ENCODE peak calls at places on chromosomes 12 and 14, in eight cellular contexts. I, S, R, U, N, O, P and G are unnamed samples.

GRCh38 chr12:116033765-116034164 is 243.7 kb downstream of the MED13L start:
- DNase-seq in I (no peak), S (no peak), R (no peak), U (no peak), N (no peak), O (no peak), P (no peak), G (no peak)

GRCh38 chr12:95099270-95099790 is 25.9 kb upstream of the NR2C1 start:
- DNase-seq in I (no peak), S (no peak), R (no peak), U (no peak), N (no peak), O (no peak), P (no peak), G (no peak)

GRCh38 chr12:14998941-14999340 is 26.1 kb downstream of the PDE6H start:
- DNase-seq in I (no peak), S (no peak), R (peak; percentile 3), U (no peak), N (no peak), O (no peak), P (no peak), G (no peak)

GRCh38 chr12:95545303-95545702 is 6.0 kb downstream of the USP44 start:
- DNase-seq in I (no peak), S (no peak), R (no peak), U (no peak), N (no peak), O (no peak), P (no peak), G (no peak)

GRCh38 chr12:25308761-25309160 is 58.0 kb upstream of the KRAS start:
- DNase-seq in I (no peak), S (no peak), R (peak; percentile 31), U (no peak), N (no peak), O (no peak), P (no peak), G (no peak)

GRCh38 chr12:131229426-131230339 is 276.0 kb downstream of the ADGRD1 start:
- DNase-seq in I (peak; percentile 44), S (peak; percentile 63), R (no peak), U (no peak), N (no peak), O (no peak), P (no peak), G (no peak)

GRCh38 chr14:92603309-92604257 is 90.0 kb downstream of the RIN3 start:
- DNase-seq in I (no peak), S (peak; percentile 58), R (peak; percentile 71), U (no peak), N (peak; percentile 84), O (peak; percentile 78), P (no peak), G (peak; percentile 88)

GRCh38 chr12:69527506-69528272 is 57.5 kb downstream of the FRS2 start:
- DNase-seq in I (peak; percentile 14), S (no peak), R (peak; percentile 78), U (no peak), N (peak; percentile 80), O (peak; percentile 24), P (no peak), G (no peak)

GRCh38 chr12:42474391-42474790 is 115.2 kb downstream of the PRICKLE1 start:
- DNase-seq in I (no peak), S (no peak), R (peak; percentile 81), U (no peak), N (peak; percentile 9), O (no peak), P (no peak), G (no peak)

GRCh38 chr12:34402228-34402898 is 380.1 kb downstream of the ALG10 start:
- DNase-seq in I (peak; percentile 3), S (peak; percentile 2), R (no peak), U (peak; percentile 0), N (no peak), O (no peak), P (peak; percentile 38), G (no peak)

GRCh38 chr12:33222357-33222756 is 217.3 kb downstream of the SYT10 start:
- DNase-seq in I (no peak), S (no peak), R (no peak), U (no peak), N (no peak), O (no peak), P (no peak), G (no peak)

GRCh38 chr12:130695061-130695460 is 21.0 kb downstream of the RIMBP2 start:
- DNase-seq in I (no peak), S (no peak), R (no peak), U (no peak), N (no peak), O (no peak), P (no peak), G (no peak)

GRCh38 chr12:52249041-52249461 is 16.0 kb downstream of the KRT7 start:
- DNase-seq in I (no peak), S (peak; percentile 60), R (no peak), U (peak; percentile 96), N (no peak), O (no peak), P (no peak), G (no peak)

GRCh38 chr12:121355818-121356217 is 3.6 kb upstream of the ANAPC5 start:
- DNase-seq in I (no peak), S (no peak), R (no peak), U (no peak), N (no peak), O (no peak), P (no peak), G (no peak)

GRCh38 chr14:51337520-51337919 is 97.5 kb downstream of the TMX1 start:
- DNase-seq in I (no peak), S (no peak), R (no peak), U (no peak), N (no peak), O (no peak), P (no peak), G (no peak)

GRCh38 chr12:24852420-24852819 is 96.5 kb downstream of the BCAT1 start:
- DNase-seq in I (no peak), S (no peak), R (no peak), U (no peak), N (peak; percentile 23), O (no peak), P (no peak), G (no peak)

GRCh38 chr14:24838945-24839616 is 205.1 kb upstream of the GZMB start:
- DNase-seq in I (no peak), S (peak; percentile 65), R (no peak), U (peak; percentile 18), N (peak; percentile 56), O (no peak), P (no peak), G (no peak)

GRCh38 chr14:24843494-24843893 is 206.5 kb downstream of the STXBP6 start:
- DNase-seq in I (no peak), S (no peak), R (no peak), U (no peak), N (no peak), O (no peak), P (no peak), G (no peak)

GRCh38 chr14:24837280-24838046 is 203.5 kb upstream of the GZMB start:
- DNase-seq in I (no peak), S (no peak), R (peak; percentile 54), U (no peak), N (no peak), O (no peak), P (no peak), G (no peak)

GRCh38 chr14:24839617-24840203 is 205.7 kb upstream of the GZMB start:
- DNase-seq in I (peak; percentile 40), S (no peak), R (no peak), U (peak; percentile 19), N (no peak), O (no peak), P (no peak), G (no peak)

DNA sequence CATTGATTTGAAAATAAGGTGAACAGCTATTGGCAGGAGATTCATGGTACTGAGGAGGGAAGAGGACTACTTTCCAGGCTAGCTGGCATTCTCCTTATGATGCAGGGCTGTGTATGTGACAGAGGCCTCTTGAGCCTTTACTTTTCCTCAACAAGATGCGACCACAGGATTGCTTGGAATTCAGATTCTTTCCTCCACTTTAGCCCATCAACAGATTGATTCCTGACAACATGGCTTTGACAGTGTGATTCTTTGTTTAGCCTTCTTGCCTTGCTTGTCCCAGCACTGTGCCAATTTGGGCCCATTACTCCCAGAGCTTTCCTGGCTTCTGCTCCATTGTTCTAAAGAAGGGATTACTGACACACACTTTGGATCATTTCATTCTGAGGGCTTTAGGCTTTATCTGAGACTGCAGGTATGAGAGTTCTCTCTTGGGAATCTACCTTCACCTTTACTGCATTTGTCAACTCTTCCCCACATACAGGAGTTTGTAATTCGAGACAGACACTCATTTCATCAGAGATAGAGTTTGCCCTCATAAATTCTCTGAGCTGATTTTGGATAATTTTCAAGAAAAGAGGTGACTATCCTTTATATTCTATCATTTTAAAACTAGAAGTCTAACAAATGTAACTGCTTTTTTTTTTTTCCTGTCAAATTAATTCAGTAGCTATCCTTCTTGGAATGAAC is 206.4 kb upstream of the GZMB start:
- DNase-seq in I (no peak), S (no peak), R (no peak), U (no peak), N (no peak), O (no peak), P (no peak), G (no peak)
- H3K4me3 ChIP-seq in I (no peak overlapping the region), S (no peak overlapping the region), R (no peak overlapping the region), U (no peak overlapping the region), N (no peak overlapping the region), O (no peak overlapping the region), P (no peak overlapping the region), G (no peak overlapping the region)

GRCh38 chr14:104899781-104900180 is 24.9 kb upstream of the PLD4 start:
- DNase-seq in I (no peak), S (no peak), R (no peak), U (peak; percentile 37), N (no peak), O (no peak), P (no peak), G (no peak)

GRCh38 chr14:104900639-104901512 is 23.8 kb upstream of the PLD4 start:
- DNase-seq in I (no peak), S (no peak), R (no peak), U (no peak), N (no peak), O (no peak), P (no peak), G (no peak)

GRCh38 chr14:104897286-104898194 is 27.1 kb upstream of the PLD4 start:
- DNase-seq in I (no peak), S (no peak), R (no peak), U (no peak), N (no peak), O (no peak), P (no peak), G (no peak)

GRCh38 chr14:104898195-104898558 is 26.5 kb upstream of the PLD4 start:
- DNase-seq in I (no peak), S (no peak), R (no peak), U (no peak), N (no peak), O (no peak), P (no peak), G (no peak)

GRCh38 chr14:104898870-104899510 is 25.7 kb upstream of the PLD4 start:
- DNase-seq in I (no peak), S (peak; percentile 9), R (peak; percentile 31), U (no peak), N (no peak), O (no peak), P (no peak), G (no peak)
- H3K4me3 ChIP-seq in I (no peak overlapping the region), S (no peak overlapping the region), R (no peak overlapping the region), U (no peak overlapping the region), N (no peak overlapping the region), O (no peak overlapping the region), P (no peak overlapping the region), G (no peak overlapping the region)

GRCh38 chr12:111437816-111438454 is 32.2 kb downstream of the SH2B3 start:
- DNase-seq in I (no peak), S (peak; percentile 59), R (peak; percentile 90), U (peak; percentile 51), N (peak; percentile 89), O (no peak), P (no peak), G (no peak)
- H3K4me3 ChIP-seq in I (no peak overlapping the region), S (no peak overlapping the region), R (no peak overlapping the region), U (no peak overlapping the region), N (no peak overlapping the region), O (no peak overlapping the region), P (no peak overlapping the region), G (no peak overlapping the region)

GRCh38 chr14:60331201-60332045 is 82.4 kb downstream of the PPM1A start:
- DNase-seq in I (peak; percentile 77), S (peak; percentile 37), R (peak; percentile 46), U (peak; percentile 81), N (peak; percentile 55), O (no peak), P (peak; percentile 50), G (peak; percentile 54)
- H3K4me3 ChIP-seq in I (peak overlapping the region; percentile 2), S (peak overlapping the region; percentile 7), R (peak overlapping the region; percentile 15), U (peak overlapping the region; percentile 6), N (peak overlapping the region; percentile 18), O (peak overlapping the region; percentile 27), P (no peak overlapping the region), G (peak overlapping the region; percentile 94)